ENCODE peak calls at places on chromosomes 5 and 9, in five cellular contexts. L, N, Z, E and P are unnamed samples.

GRCh38 chr5:137201876-137202275 is 297.2 kb downstream of the SPOCK1 start:
- DNase-seq in N (no peak), L (no peak), Z (no peak), E (no peak), P (no peak)

GRCh38 chr5:120258123-120258522 is 206.0 kb upstream of the PRR16 start:
- DNase-seq in Z (no peak), N (no peak), E (no peak), L (no peak), P (no peak)

GRCh38 chr5:151005187-151005974 is 15.0 kb upstream of the GPX3 start:
- DNase-seq in E (no peak), N (no peak), L (no peak), Z (peak), P (no peak)

GRCh38 chr9:117116084-117116483 is 298.8 kb downstream of the ASTN2 start:
- DNase-seq in N (no peak), E (peak), Z (no peak), L (no peak), P (no peak)

GRCh38 chr9:101977614-101978210 is 239.3 kb upstream of the GRIN3A start:
- DNase-seq in L (no peak), E (no peak), N (peak), Z (peak), P (no peak)

GRCh38 chr5:9445989-9446388 is 99.9 kb downstream of the SEMA5A start:
- DNase-seq in L (no peak), E (no peak), N (no peak), Z (no peak), P (no peak)

GRCh38 chr9:131641618-131642495 is 96.5 kb downstream of the PRRT1B start:
- DNase-seq in E (no peak), L (no peak), Z (no peak), N (no peak), P (no peak)

GRCh38 chr9:15357050-15357653 is 50.1 kb upstream of the TTC39B start:
- DNase-seq in L (no peak), Z (peak), E (no peak), N (no peak), P (no peak)

GRCh38 chr5:9265391-9266287 is 280.2 kb downstream of the SEMA5A start:
- DNase-seq in E (no peak), N (no peak), L (no peak), Z (no peak), P (peak)

GRCh38 chr9:744790-745456 is 96.6 kb upstream of the DMRT1 start:
- DNase-seq in E (no peak), L (no peak), Z (peak), N (no peak), P (no peak)

GRCh38 chr5:169812786-169813185 is 167.5 kb downstream of the INSYN2B start:
- DNase-seq in L (no peak), E (no peak), Z (no peak), N (no peak), P (no peak)

GRCh38 chr5:77230727-77231469 is 20.4 kb downstream of the PDE8B start:
- DNase-seq in L (no peak), E (no peak), Z (no peak), N (peak), P (no peak)

GRCh38 chr9:98146101-98146991 is 27.3 kb upstream of the TRIM14 start:
- DNase-seq in E (peak), N (no peak), Z (peak), L (peak), P (no peak)

GRCh38 chr5:36363101-36363500 is 61.4 kb upstream of the RANBP3L start:
- DNase-seq in Z (no peak), N (no peak), E (no peak), L (peak), P (no peak)

GRCh38 chr9:115640887-115641286 is 512.7 kb upstream of the PAPPA start:
- DNase-seq in Z (no peak), L (no peak), E (no peak), N (no peak), P (no peak)

GRCh38 chr5:83026930-83027687 is 50.1 kb downstream of the TMEM167A start:
- DNase-seq in N (no peak), Z (no peak), E (peak), L (no peak), P (peak)

GRCh38 chr9:124390812-124391658 is 24.2 kb downstream of the PSMB7 start:
- DNase-seq in Z (peak), L (peak), E (no peak), N (peak), P (no peak)

GRCh38 chr5:113043491-113043931 is 66.9 kb downstream of the DCP2 start:
- DNase-seq in Z (peak), N (peak), L (no peak), E (no peak), P (peak)

GRCh38 chr9:126329476-126330275 is 3.0 kb downstream of the MVB12B start:
- DNase-seq in N (no peak), Z (no peak), L (no peak), E (no peak), P (no peak)

GRCh38 chr9:97059661-97060060 is 20.7 kb upstream of the CTSV start:
- DNase-seq in Z (no peak), L (no peak), E (no peak), N (no peak), P (no peak)

GRCh38 chr9:115264333-115264732 is 146.4 kb upstream of the TNC start:
- DNase-seq in Z (no peak), E (no peak), N (no peak), L (no peak), P (no peak)

DNA sequence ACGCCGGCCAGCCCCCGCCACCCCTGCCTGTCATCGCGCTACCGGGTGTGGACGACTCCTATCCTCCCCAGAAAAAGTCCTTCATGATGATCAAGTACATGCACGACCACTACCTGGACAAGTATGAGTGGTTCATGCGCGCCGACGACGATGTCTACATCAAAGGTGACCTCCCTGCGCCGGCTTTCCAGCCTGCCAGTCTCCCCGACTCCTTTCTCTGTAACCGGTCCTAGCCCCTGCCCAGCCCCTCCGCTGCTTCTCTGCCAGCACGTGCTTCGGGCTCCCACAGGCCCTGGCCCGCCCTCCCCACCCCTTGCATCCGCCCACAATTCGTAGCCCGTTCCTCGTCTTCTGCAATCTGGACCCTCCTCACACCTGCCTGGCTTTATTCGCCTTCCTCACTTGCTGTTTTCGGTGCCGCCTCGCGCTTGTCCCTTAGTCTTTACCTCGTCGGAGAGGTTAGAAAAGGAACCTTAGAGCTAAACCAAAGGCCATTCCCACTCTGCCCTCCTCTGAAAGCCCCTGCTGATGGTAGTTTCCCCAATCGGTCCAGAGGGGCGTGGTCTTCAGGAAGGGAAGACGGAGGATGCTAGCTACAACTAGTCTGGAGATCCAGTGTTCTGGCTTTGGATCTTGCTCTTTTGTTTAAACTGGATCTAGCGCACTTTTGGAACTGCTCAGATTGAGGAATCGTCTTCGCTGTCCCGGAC is 1.4 kb downstream of the CHSY3 start:
- DNase-seq in Z (no peak), E (no peak), N (no peak), L (no peak), P (peak)
- TF ChIP-seq HDAC2 in Z (no peak), E (no peak), N (no peak), L (no peak), P (no peak)

DNA sequence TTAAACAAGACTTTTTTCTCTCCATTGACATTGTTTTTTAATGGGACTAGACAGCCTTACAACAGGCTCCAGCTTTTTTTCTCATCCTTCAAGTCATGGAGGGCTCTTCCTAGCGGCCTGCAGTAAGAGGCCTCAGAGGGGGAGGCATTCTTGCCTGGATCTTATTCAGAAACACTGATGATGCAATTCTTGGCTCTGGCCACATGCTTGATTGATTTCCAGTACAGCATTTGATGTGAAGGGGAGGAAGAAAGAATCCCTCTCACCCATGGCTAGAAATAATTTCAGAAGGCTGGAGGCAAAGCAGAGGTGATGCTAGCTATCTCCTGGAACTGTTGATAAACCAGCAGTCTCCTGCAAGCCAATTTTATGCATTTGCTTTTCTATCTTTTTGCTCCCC is 324.8 kb downstream of the PRELID2 start:
- DNase-seq in L (no peak), E (no peak), Z (no peak), N (no peak), P (no peak)
- TF ChIP-seq HDAC2 in L (no peak), E (no peak), Z (no peak), N (no peak), P (no peak)

GRCh38 chr5:74300808-74301389 is 339.6 kb downstream of the ENC1 start:
- DNase-seq in N (no peak), E (no peak), Z (no peak), L (no peak), P (no peak)

GRCh38 chr5:74299833-74300232 is 340.7 kb downstream of the ENC1 start:
- DNase-seq in N (no peak), Z (no peak), E (no peak), L (no peak), P (no peak)

GRCh38 chr5:74294231-74294705 is 346.3 kb downstream of the ENC1 start:
- DNase-seq in N (no peak), E (peak), Z (no peak), L (no peak), P (no peak)

GRCh38 chr5:74295141-74295540 is 345.4 kb downstream of the ENC1 start:
- DNase-seq in L (no peak), N (no peak), E (no peak), Z (no peak), P (no peak)

DNA sequence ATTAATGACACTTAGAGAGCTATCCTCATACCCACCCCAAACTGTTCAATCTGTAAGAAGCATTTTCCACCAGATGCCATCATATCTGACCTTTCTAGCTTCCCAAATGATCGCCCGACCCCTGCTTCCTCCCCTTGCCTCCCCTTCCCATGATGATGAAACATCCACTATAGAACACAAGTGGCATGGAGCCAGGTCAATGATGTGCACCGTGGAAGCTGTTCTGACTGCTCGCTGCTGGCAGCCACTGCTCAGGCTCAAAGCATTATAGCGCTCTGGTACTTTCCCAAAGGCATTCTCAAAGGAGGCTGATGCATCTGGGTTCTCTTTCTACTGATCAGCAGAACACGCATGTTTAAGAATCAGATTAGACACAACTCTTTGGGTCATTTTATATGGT is 343.8 kb downstream of the ENC1 start:
- DNase-seq in Z (no peak), L (no peak), E (peak), N (no peak), P (no peak)
- TF ChIP-seq HDAC2 in Z (no peak), L (no peak), E (no peak), N (no peak), P (no peak)

GRCh38 chr5:123753349-123754166 is 241.6 kb downstream of the CSNK1G3 start:
- DNase-seq in Z (no peak), E (no peak), N (no peak), L (no peak), P (no peak)

GRCh38 chr5:123754903-123755302 is 242.9 kb downstream of the CSNK1G3 start:
- DNase-seq in L (no peak), E (no peak), Z (no peak), N (no peak), P (no peak)

GRCh38 chr5:123754167-123754840 is 242.3 kb downstream of the CSNK1G3 start:
- DNase-seq in E (no peak), L (no peak), N (no peak), Z (no peak), P (no peak)

GRCh38 chr5:123755587-123756324 is 243.8 kb downstream of the CSNK1G3 start:
- DNase-seq in N (no peak), E (no peak), L (no peak), Z (no peak), P (no peak)

GRCh38 chr5:123752576-123752975 is 240.6 kb downstream of the CSNK1G3 start:
- DNase-seq in Z (no peak), L (no peak), E (no peak), N (no peak), P (no peak)
- TF ChIP-seq HDAC2 in Z (no peak), L (no peak), E (no peak), N (no peak), P (no peak)

GRCh38 chr5:141519605-141520288 is 30.9 kb downstream of the PCDHGC5 start:
- DNase-seq in E (no peak), L (no peak), Z (no peak), N (no peak), P (no peak)
- TF ChIP-seq HDAC2 in E (no peak), L (no peak), Z (no peak), N (no peak), P (no peak)

DNA sequence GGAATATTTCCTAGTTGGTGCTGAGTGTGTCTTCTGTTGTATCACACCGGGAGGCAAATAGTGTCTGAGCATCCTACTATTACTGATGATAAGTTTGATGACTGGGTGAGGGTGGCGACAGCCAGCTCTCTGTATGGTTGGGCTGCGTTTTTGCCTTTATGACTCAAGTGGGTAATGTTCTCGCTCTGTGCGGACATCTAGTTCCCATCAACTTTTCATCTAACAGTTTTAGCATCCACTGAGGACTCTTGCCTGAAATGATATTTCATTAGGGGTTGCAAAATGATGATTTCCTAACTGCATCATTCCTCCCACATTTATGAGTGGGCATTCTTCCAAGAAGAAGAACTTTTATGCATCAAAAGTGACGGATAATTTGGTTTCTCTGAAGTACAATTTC is 26.5 kb downstream of the HMCN2 start:
- DNase-seq in Z (no peak), N (no peak), E (no peak), L (no peak), P (no peak)
- TF ChIP-seq HDAC2 in Z (no peak), N (no peak), E (no peak), L (no peak), P (no peak)

DNA sequence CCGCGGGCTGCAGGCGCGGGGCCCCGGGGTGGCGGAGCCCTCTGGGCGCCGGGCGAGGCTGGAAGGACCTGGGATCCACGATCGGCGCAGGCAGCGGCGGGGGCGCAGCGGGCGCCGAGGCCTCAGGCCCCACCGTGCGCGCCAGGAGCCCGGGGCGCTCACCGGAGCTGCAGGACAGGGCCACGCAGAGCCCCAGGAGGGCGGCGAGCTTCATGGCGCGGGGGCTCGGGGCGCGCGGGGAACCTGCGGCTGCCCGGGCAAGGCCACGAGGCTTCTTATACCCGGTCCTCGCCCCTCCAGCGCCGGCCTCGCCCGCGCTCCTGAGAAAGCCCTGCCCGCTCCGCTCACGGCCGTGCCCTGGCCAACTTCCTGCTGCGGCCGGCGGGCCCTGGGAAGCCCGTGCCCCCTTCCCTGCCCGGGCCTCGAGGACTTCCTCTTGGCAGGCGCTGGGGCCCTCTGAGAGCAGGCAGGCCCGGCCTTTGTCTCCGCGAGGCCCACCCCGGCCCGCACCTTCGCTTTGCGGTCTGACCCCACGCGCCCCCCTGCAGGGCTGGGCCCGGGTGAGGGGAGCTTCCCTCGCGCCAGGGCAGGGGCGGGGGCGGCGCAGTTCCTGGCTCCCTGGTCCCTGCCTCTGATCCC is at the start of gene SCGB3A1:
- DNase-seq in E (no peak), Z (no peak), N (peak), L (no peak), P (no peak)
- TF ChIP-seq HDAC2 in E (no peak), Z (no peak), N (no peak), L (no peak), P (no peak)

DNA sequence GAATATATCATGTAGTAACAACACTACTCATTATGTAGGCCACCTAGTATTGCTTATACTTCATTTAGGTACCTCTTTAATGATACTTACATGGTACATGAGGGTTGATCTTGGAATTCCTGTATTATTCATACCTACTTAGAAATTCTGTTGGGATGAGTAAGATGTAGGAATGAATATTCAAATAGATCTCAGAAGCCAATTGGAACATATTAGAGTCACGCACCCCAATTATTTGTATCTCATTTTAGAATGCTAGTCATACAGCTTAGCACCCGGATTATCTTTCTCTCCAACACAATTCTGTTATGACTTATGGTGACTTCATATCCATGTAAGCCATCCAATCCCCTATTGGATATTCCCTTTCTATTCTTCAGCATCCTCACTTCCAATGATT is 106.7 kb upstream of the SH3GL2 start:
- DNase-seq in L (no peak), E (no peak), Z (no peak), N (no peak), P (no peak)
- TF ChIP-seq HDAC2 in L (no peak), E (no peak), Z (no peak), N (no peak), P (no peak)